ENCODE peak calls at places on chromosomes 1 and 21, in nine cellular contexts. One of them, this sample, is unnamed.
A peak's percentile ranks its signal among the peaks of the same experiment; 100 is the strongest.

GRCh38 chr1:166119678-166120077 is 47.1 kb downstream of the FAM78B start:
- DNase-seq in esophagus squamous epithelium: no peak
- DNase-seq in upper lobe of right lung: no peak
- DNase-seq in tibial artery: no peak
- DNase-seq in heart left ventricle: no peak
- DNase-seq in ovary: no peak
- DNase-seq in adrenal gland: no peak
- DNase-seq in pancreas: no peak
- DNase-seq in OCI-LY7: no peak
- DNase-seq in this sample: no peak

GRCh38 chr21:32844076-32844475 is 72.5 kb upstream of the PAXBP1 start:
- DNase-seq in upper lobe of right lung: no peak
- DNase-seq in tibial artery: no peak
- DNase-seq in OCI-LY7: no peak
- DNase-seq in esophagus squamous epithelium: no peak
- DNase-seq in ovary: no peak
- DNase-seq in heart left ventricle: no peak
- DNase-seq in pancreas: no peak
- DNase-seq in adrenal gland: no peak
- DNase-seq in this sample: no peak

GRCh38 chr21:39687069-39687468 is 57.9 kb upstream of the IGSF5 start:
- DNase-seq in adrenal gland: no peak
- DNase-seq in tibial artery: no peak
- DNase-seq in OCI-LY7: no peak
- DNase-seq in upper lobe of right lung: no peak
- DNase-seq in esophagus squamous epithelium: no peak
- DNase-seq in pancreas: no peak
- DNase-seq in heart left ventricle: no peak
- DNase-seq in ovary: no peak
- DNase-seq in this sample: no peak

GRCh38 chr1:208565761-208566440 is 321.7 kb upstream of the PLXNA2 start:
- DNase-seq in OCI-LY7: no peak
- DNase-seq in esophagus squamous epithelium: no peak
- DNase-seq in adrenal gland: no peak
- DNase-seq in upper lobe of right lung: no peak
- DNase-seq in pancreas: no peak
- DNase-seq in tibial artery: no peak
- DNase-seq in ovary: no peak
- DNase-seq in heart left ventricle: no peak
- DNase-seq in this sample: no peak

GRCh38 chr1:44717653-44718052 is 13.3 kb downstream of the RNU5D-1 start:
- DNase-seq in heart left ventricle: no peak
- DNase-seq in esophagus squamous epithelium: no peak
- DNase-seq in OCI-LY7: no peak
- DNase-seq in adrenal gland: no peak
- DNase-seq in tibial artery: no peak
- DNase-seq in pancreas: no peak
- DNase-seq in upper lobe of right lung: no peak
- DNase-seq in ovary: no peak
- DNase-seq in this sample: no peak

GRCh38 chr1:212669600-212669999 is 30.0 kb downstream of the BATF3 start:
- DNase-seq in adrenal gland: no peak
- DNase-seq in tibial artery: no peak
- DNase-seq in pancreas: no peak
- DNase-seq in ovary: no peak
- DNase-seq in heart left ventricle: no peak
- DNase-seq in OCI-LY7: no peak
- DNase-seq in upper lobe of right lung: no peak
- DNase-seq in esophagus squamous epithelium: no peak
- DNase-seq in this sample: no peak

GRCh38 chr1:156705918-156706646 is 699 bp upstream of the CRABP2 start:
- DNase-seq in adrenal gland: peak; percentile 56
- DNase-seq in pancreas: peak; percentile 74
- DNase-seq in upper lobe of right lung: no peak
- DNase-seq in tibial artery: peak; percentile 74
- DNase-seq in heart left ventricle: peak; percentile 75
- DNase-seq in ovary: peak; percentile 83
- DNase-seq in esophagus squamous epithelium: no peak
- DNase-seq in OCI-LY7: peak; percentile 55
- DNase-seq in this sample: peak; percentile 76

GRCh38 chr1:15850450-15851079 is 3.1 kb downstream of the SPEN start:
- DNase-seq in OCI-LY7: no peak
- DNase-seq in upper lobe of right lung: no peak
- DNase-seq in ovary: no peak
- DNase-seq in esophagus squamous epithelium: no peak
- DNase-seq in adrenal gland: peak; percentile 11
- DNase-seq in tibial artery: no peak
- DNase-seq in heart left ventricle: no peak
- DNase-seq in pancreas: no peak
- DNase-seq in this sample: no peak

GRCh38 chr1:230865062-230865817 is 3.1 kb downstream of the C1orf198 start:
- DNase-seq in pancreas: no peak
- DNase-seq in ovary: no peak
- DNase-seq in heart left ventricle: no peak
- DNase-seq in tibial artery: no peak
- DNase-seq in esophagus squamous epithelium: no peak
- DNase-seq in adrenal gland: no peak
- DNase-seq in upper lobe of right lung: no peak
- DNase-seq in OCI-LY7: no peak
- DNase-seq in this sample: no peak

GRCh38 chr1:202113690-202114300 is 8.9 kb upstream of the GPR37L1 start:
- DNase-seq in adrenal gland: no peak
- DNase-seq in upper lobe of right lung: no peak
- DNase-seq in tibial artery: no peak
- DNase-seq in ovary: no peak
- DNase-seq in esophagus squamous epithelium: no peak
- DNase-seq in heart left ventricle: no peak
- DNase-seq in pancreas: no peak
- DNase-seq in OCI-LY7: peak; percentile 27
- DNase-seq in this sample: no peak

GRCh38 chr1:220575718-220576497 is 48.0 kb downstream of the MARK1 start:
- DNase-seq in esophagus squamous epithelium: no peak
- DNase-seq in tibial artery: no peak
- DNase-seq in OCI-LY7: no peak
- DNase-seq in upper lobe of right lung: no peak
- DNase-seq in pancreas: no peak
- DNase-seq in heart left ventricle: no peak
- DNase-seq in adrenal gland: no peak
- DNase-seq in ovary: no peak
- DNase-seq in this sample: no peak

GRCh38 chr1:78607334-78607927 is 12.8 kb upstream of the IFI44L start:
- DNase-seq in pancreas: no peak
- DNase-seq in tibial artery: no peak
- DNase-seq in upper lobe of right lung: no peak
- DNase-seq in heart left ventricle: no peak
- DNase-seq in esophagus squamous epithelium: no peak
- DNase-seq in ovary: no peak
- DNase-seq in OCI-LY7: peak; percentile 3
- DNase-seq in adrenal gland: no peak
- DNase-seq in this sample: no peak

GRCh38 chr1:55593299-55593698 is 378.1 kb upstream of the USP24 start:
- DNase-seq in OCI-LY7: no peak
- DNase-seq in upper lobe of right lung: no peak
- DNase-seq in tibial artery: no peak
- DNase-seq in heart left ventricle: no peak
- DNase-seq in ovary: no peak
- DNase-seq in adrenal gland: no peak
- DNase-seq in esophagus squamous epithelium: no peak
- DNase-seq in pancreas: no peak
- DNase-seq in this sample: no peak

GRCh38 chr1:1259119-1259488 is 12.6 kb upstream of the C1QTNF12 start:
- DNase-seq in adrenal gland: no peak
- DNase-seq in heart left ventricle: no peak
- DNase-seq in tibial artery: no peak
- DNase-seq in upper lobe of right lung: no peak
- DNase-seq in OCI-LY7: no peak
- DNase-seq in esophagus squamous epithelium: no peak
- DNase-seq in ovary: no peak
- DNase-seq in pancreas: no peak
- DNase-seq in this sample: no peak

GRCh38 chr1:223549740-223550139 is 115.8 kb downstream of the CAPN8 start:
- DNase-seq in esophagus squamous epithelium: no peak
- DNase-seq in ovary: no peak
- DNase-seq in heart left ventricle: no peak
- DNase-seq in tibial artery: peak; percentile 21
- DNase-seq in adrenal gland: no peak
- DNase-seq in pancreas: no peak
- DNase-seq in upper lobe of right lung: no peak
- DNase-seq in OCI-LY7: no peak
- DNase-seq in this sample: no peak

GRCh38 chr1:211285196-211285595 is 26.0 kb downstream of the RCOR3 start:
- DNase-seq in pancreas: no peak
- DNase-seq in esophagus squamous epithelium: no peak
- DNase-seq in ovary: no peak
- DNase-seq in heart left ventricle: no peak
- DNase-seq in OCI-LY7: no peak
- DNase-seq in upper lobe of right lung: no peak
- DNase-seq in adrenal gland: no peak
- DNase-seq in tibial artery: no peak
- DNase-seq in this sample: no peak

GRCh38 chr1:207805841-207806421 is 54.1 kb downstream of the CD46 start:
- DNase-seq in pancreas: peak; percentile 81
- DNase-seq in OCI-LY7: no peak
- DNase-seq in upper lobe of right lung: no peak
- DNase-seq in ovary: peak; percentile 75
- DNase-seq in adrenal gland: peak; percentile 94
- DNase-seq in esophagus squamous epithelium: no peak
- DNase-seq in tibial artery: peak; percentile 96
- DNase-seq in heart left ventricle: peak; percentile 84
- DNase-seq in this sample: peak; percentile 94

GRCh38 chr1:210736681-210737080 is 397.3 kb downstream of the KCNH1 start:
- DNase-seq in adrenal gland: no peak
- DNase-seq in esophagus squamous epithelium: no peak
- DNase-seq in upper lobe of right lung: no peak
- DNase-seq in tibial artery: no peak
- DNase-seq in heart left ventricle: no peak
- DNase-seq in OCI-LY7: no peak
- DNase-seq in pancreas: no peak
- DNase-seq in ovary: no peak
- DNase-seq in this sample: no peak

GRCh38 chr1:206506803-206507394 is 432 bp upstream of the RASSF5 start:
- DNase-seq in tibial artery: peak; percentile 69
- DNase-seq in esophagus squamous epithelium: no peak
- DNase-seq in adrenal gland: peak; percentile 52
- DNase-seq in OCI-LY7: no peak
- DNase-seq in pancreas: no peak
- DNase-seq in heart left ventricle: no peak
- DNase-seq in upper lobe of right lung: peak; percentile 73
- DNase-seq in ovary: no peak
- DNase-seq in this sample: peak; percentile 53

GRCh38 chr1:29713857-29714256 is 477.5 kb downstream of the PTPRU start:
- DNase-seq in upper lobe of right lung: no peak
- DNase-seq in pancreas: no peak
- DNase-seq in heart left ventricle: no peak
- DNase-seq in OCI-LY7: no peak
- DNase-seq in esophagus squamous epithelium: no peak
- DNase-seq in ovary: no peak
- DNase-seq in adrenal gland: no peak
- DNase-seq in tibial artery: no peak
- DNase-seq in this sample: no peak
- TF ChIP-seq CTCF in upper lobe of right lung: peak; percentile 16
- TF ChIP-seq CTCF in pancreas: no peak
- TF ChIP-seq CTCF in heart left ventricle: no peak
- TF ChIP-seq CTCF in OCI-LY7: peak; percentile 42
- TF ChIP-seq CTCF in esophagus squamous epithelium: peak; percentile 19
- TF ChIP-seq CTCF in ovary: no peak
- TF ChIP-seq CTCF in adrenal gland: no peak
- TF ChIP-seq CTCF in tibial artery: no peak
- TF ChIP-seq CTCF in this sample: peak; percentile 11

GRCh38 chr1:17584539-17584938 is 45.0 kb downstream of the ARHGEF10L start:
- DNase-seq in tibial artery: no peak
- DNase-seq in adrenal gland: no peak
- DNase-seq in upper lobe of right lung: no peak
- DNase-seq in pancreas: no peak
- DNase-seq in esophagus squamous epithelium: no peak
- DNase-seq in heart left ventricle: no peak
- DNase-seq in ovary: no peak
- DNase-seq in OCI-LY7: no peak
- DNase-seq in this sample: no peak
- H3K4me1 ChIP-seq in tibial artery: peaks cover 5% of the 10 kb centered on the region
- H3K4me1 ChIP-seq in adrenal gland: peaks cover 11% of the 10 kb centered on the region
- H3K4me1 ChIP-seq in upper lobe of right lung: peaks cover 17% of the 10 kb centered on the region
- H3K4me1 ChIP-seq in pancreas: peaks cover 48% of the 10 kb centered on the region
- H3K4me1 ChIP-seq in esophagus squamous epithelium: peaks cover 35% of the 10 kb centered on the region
- H3K4me1 ChIP-seq in heart left ventricle: peaks cover 38% of the 10 kb centered on the region
- H3K4me1 ChIP-seq in ovary: peaks cover 13% of the 10 kb centered on the region
- H3K4me1 ChIP-seq in OCI-LY7: peaks cover 4% of the 10 kb centered on the region
- H3K4me1 ChIP-seq in this sample: peaks cover 23% of the 10 kb centered on the region

DNA sequence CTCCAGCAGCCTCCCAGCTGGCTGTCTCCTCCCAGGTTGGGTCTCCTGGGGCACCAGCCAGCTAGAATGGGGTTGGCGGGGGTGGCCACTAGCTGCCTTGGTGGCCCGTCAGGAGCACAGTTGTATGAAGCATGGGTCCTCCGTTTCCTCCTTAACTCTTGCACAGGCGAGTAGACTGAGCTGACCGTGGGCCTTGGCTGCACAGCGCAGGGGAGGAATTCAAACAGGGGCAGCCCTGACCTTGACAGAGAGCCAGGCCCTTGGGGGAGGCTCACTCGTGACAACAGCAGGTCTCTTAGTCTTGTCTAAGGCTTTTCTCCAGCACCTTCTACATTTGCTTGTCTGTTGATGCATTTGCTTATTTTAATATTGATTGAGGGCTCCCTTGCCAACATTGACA is 114.1 kb downstream of the PRDM2 start:
- DNase-seq in tibial artery: no peak
- DNase-seq in adrenal gland: peak; percentile 65
- DNase-seq in pancreas: no peak
- DNase-seq in ovary: peak; percentile 71
- DNase-seq in OCI-LY7: no peak
- DNase-seq in esophagus squamous epithelium: no peak
- DNase-seq in upper lobe of right lung: peak; percentile 31
- DNase-seq in heart left ventricle: peak; percentile 19
- DNase-seq in this sample: no peak
- H3K27ac ChIP-seq in tibial artery: no peak overlapping the region
- H3K27ac ChIP-seq in adrenal gland: no peak overlapping the region
- H3K27ac ChIP-seq in pancreas: no peak overlapping the region
- H3K27ac ChIP-seq in ovary: no peak overlapping the region
- H3K27ac ChIP-seq in OCI-LY7: no peak overlapping the region
- H3K27ac ChIP-seq in esophagus squamous epithelium: no peak overlapping the region
- H3K27ac ChIP-seq in upper lobe of right lung: no peak overlapping the region
- H3K27ac ChIP-seq in heart left ventricle: no peak overlapping the region
- H3K27ac ChIP-seq in this sample: no peak overlapping the region

GRCh38 chr1:48536477-48536876 is 64.5 kb upstream of the SPATA6 start:
- DNase-seq in esophagus squamous epithelium: no peak
- DNase-seq in adrenal gland: no peak
- DNase-seq in pancreas: no peak
- DNase-seq in OCI-LY7: no peak
- DNase-seq in tibial artery: no peak
- DNase-seq in heart left ventricle: no peak
- DNase-seq in ovary: no peak
- DNase-seq in upper lobe of right lung: no peak
- DNase-seq in this sample: no peak
- TF ChIP-seq CTCF in esophagus squamous epithelium: no peak
- TF ChIP-seq CTCF in adrenal gland: no peak
- TF ChIP-seq CTCF in pancreas: no peak
- TF ChIP-seq CTCF in OCI-LY7: no peak
- TF ChIP-seq CTCF in tibial artery: no peak
- TF ChIP-seq CTCF in heart left ventricle: no peak
- TF ChIP-seq CTCF in ovary: no peak
- TF ChIP-seq CTCF in upper lobe of right lung: no peak
- TF ChIP-seq CTCF in this sample: no peak